ENCODE peak calls at places on chromosomes 13 and 19, in eight cellular contexts. One of them, this sample, is unnamed.

GRCh38 chr13:44040754-44041100 is 161.0 kb downstream of the LACC1 start:
- DNase-seq in Calu3: no peak
- DNase-seq in IMR-90: peak
- DNase-seq in stimulated activated CD4-positive, alpha-beta T cell treated with anti-CD3 and anti-CD28 coated beads, Interleukin-4, amount 100 ng/mL, for 24 hours: no peak
- DNase-seq in NCI-H1092: no peak
- DNase-seq in central memory CD4-positive, alpha-beta T cell: no peak
- DNase-seq in mucosa of descending colon: no peak
- DNase-seq in heart right ventricle: no peak
- DNase-seq in this sample: no peak

GRCh38 chr13:99980201-99981114 is 1.1 kb upstream of the ZIC2 start:
- DNase-seq in Calu3: peak
- DNase-seq in IMR-90: peak
- DNase-seq in stimulated activated CD4-positive, alpha-beta T cell treated with anti-CD3 and anti-CD28 coated beads, Interleukin-4, amount 100 ng/mL, for 24 hours: peak
- DNase-seq in NCI-H1092: peak
- DNase-seq in central memory CD4-positive, alpha-beta T cell: peak
- DNase-seq in mucosa of descending colon: peak
- DNase-seq in heart right ventricle: peak
- DNase-seq in this sample: peak

GRCh38 chr13:100440756-100441421 is 147.7 kb downstream of the GGACT start:
- DNase-seq in Calu3: no peak
- DNase-seq in IMR-90: peak
- DNase-seq in stimulated activated CD4-positive, alpha-beta T cell treated with anti-CD3 and anti-CD28 coated beads, Interleukin-4, amount 100 ng/mL, for 24 hours: no peak
- DNase-seq in NCI-H1092: no peak
- DNase-seq in central memory CD4-positive, alpha-beta T cell: no peak
- DNase-seq in mucosa of descending colon: no peak
- DNase-seq in heart right ventricle: no peak
- DNase-seq in this sample: no peak

GRCh38 chr13:51673165-51673564 is 88.9 kb downstream of the WDFY2 start:
- DNase-seq in Calu3: no peak
- DNase-seq in IMR-90: no peak
- DNase-seq in stimulated activated CD4-positive, alpha-beta T cell treated with anti-CD3 and anti-CD28 coated beads, Interleukin-4, amount 100 ng/mL, for 24 hours: no peak
- DNase-seq in NCI-H1092: no peak
- DNase-seq in central memory CD4-positive, alpha-beta T cell: no peak
- DNase-seq in mucosa of descending colon: no peak
- DNase-seq in heart right ventricle: no peak
- DNase-seq in this sample: no peak

GRCh38 chr13:75635101-75635620 is 969 bp upstream of the LMO7 start:
- DNase-seq in Calu3: no peak
- DNase-seq in IMR-90: no peak
- DNase-seq in stimulated activated CD4-positive, alpha-beta T cell treated with anti-CD3 and anti-CD28 coated beads, Interleukin-4, amount 100 ng/mL, for 24 hours: no peak
- DNase-seq in NCI-H1092: no peak
- DNase-seq in central memory CD4-positive, alpha-beta T cell: peak
- DNase-seq in mucosa of descending colon: peak
- DNase-seq in heart right ventricle: no peak
- DNase-seq in this sample: no peak

GRCh38 chr19:15101479-15102082 is 5.6 kb upstream of the SYDE1 start:
- DNase-seq in Calu3: peak
- DNase-seq in IMR-90: peak
- DNase-seq in stimulated activated CD4-positive, alpha-beta T cell treated with anti-CD3 and anti-CD28 coated beads, Interleukin-4, amount 100 ng/mL, for 24 hours: peak
- DNase-seq in NCI-H1092: no peak
- DNase-seq in central memory CD4-positive, alpha-beta T cell: peak
- DNase-seq in mucosa of descending colon: no peak
- DNase-seq in heart right ventricle: no peak
- DNase-seq in this sample: no peak

GRCh38 chr19:43820098-43820860 is 6.8 kb upstream of the ZNF283 start:
- DNase-seq in Calu3: peak
- DNase-seq in IMR-90: peak
- DNase-seq in stimulated activated CD4-positive, alpha-beta T cell treated with anti-CD3 and anti-CD28 coated beads, Interleukin-4, amount 100 ng/mL, for 24 hours: peak
- DNase-seq in NCI-H1092: no peak
- DNase-seq in central memory CD4-positive, alpha-beta T cell: peak
- DNase-seq in mucosa of descending colon: peak
- DNase-seq in heart right ventricle: peak
- DNase-seq in this sample: no peak

GRCh38 chr13:109447667-109448066 is 338.7 kb downstream of the IRS2 start:
- DNase-seq in Calu3: no peak
- DNase-seq in IMR-90: no peak
- DNase-seq in stimulated activated CD4-positive, alpha-beta T cell treated with anti-CD3 and anti-CD28 coated beads, Interleukin-4, amount 100 ng/mL, for 24 hours: no peak
- DNase-seq in NCI-H1092: no peak
- DNase-seq in central memory CD4-positive, alpha-beta T cell: no peak
- DNase-seq in mucosa of descending colon: no peak
- DNase-seq in heart right ventricle: no peak
- DNase-seq in this sample: no peak

GRCh38 chr13:51425410-51426042 is 27.3 kb downstream of the INTS6 start:
- DNase-seq in Calu3: no peak
- DNase-seq in IMR-90: peak
- DNase-seq in stimulated activated CD4-positive, alpha-beta T cell treated with anti-CD3 and anti-CD28 coated beads, Interleukin-4, amount 100 ng/mL, for 24 hours: no peak
- DNase-seq in NCI-H1092: no peak
- DNase-seq in central memory CD4-positive, alpha-beta T cell: no peak
- DNase-seq in mucosa of descending colon: no peak
- DNase-seq in heart right ventricle: no peak
- DNase-seq in this sample: no peak

GRCh38 chr19:16566161-16566560 is 6.1 kb downstream of the SLC35E1 start:
- DNase-seq in Calu3: no peak
- DNase-seq in IMR-90: no peak
- DNase-seq in stimulated activated CD4-positive, alpha-beta T cell treated with anti-CD3 and anti-CD28 coated beads, Interleukin-4, amount 100 ng/mL, for 24 hours: peak
- DNase-seq in NCI-H1092: no peak
- DNase-seq in central memory CD4-positive, alpha-beta T cell: peak
- DNase-seq in mucosa of descending colon: no peak
- DNase-seq in heart right ventricle: no peak
- DNase-seq in this sample: no peak

GRCh38 chr13:40192516-40193257 is 473.8 kb downstream of the FOXO1 start:
- DNase-seq in Calu3: no peak
- DNase-seq in IMR-90: no peak
- DNase-seq in stimulated activated CD4-positive, alpha-beta T cell treated with anti-CD3 and anti-CD28 coated beads, Interleukin-4, amount 100 ng/mL, for 24 hours: no peak
- DNase-seq in NCI-H1092: no peak
- DNase-seq in central memory CD4-positive, alpha-beta T cell: no peak
- DNase-seq in mucosa of descending colon: no peak
- DNase-seq in heart right ventricle: no peak
- DNase-seq in this sample: no peak

GRCh38 chr13:113044431-113045114 is 61.0 kb upstream of the F7 start:
- DNase-seq in Calu3: no peak
- DNase-seq in IMR-90: no peak
- DNase-seq in stimulated activated CD4-positive, alpha-beta T cell treated with anti-CD3 and anti-CD28 coated beads, Interleukin-4, amount 100 ng/mL, for 24 hours: no peak
- DNase-seq in NCI-H1092: no peak
- DNase-seq in central memory CD4-positive, alpha-beta T cell: no peak
- DNase-seq in mucosa of descending colon: no peak
- DNase-seq in heart right ventricle: peak
- DNase-seq in this sample: no peak

GRCh38 chr13:31043891-31044657 is 111.6 kb downstream of the TEX26 start:
- DNase-seq in Calu3: peak
- DNase-seq in IMR-90: peak
- DNase-seq in stimulated activated CD4-positive, alpha-beta T cell treated with anti-CD3 and anti-CD28 coated beads, Interleukin-4, amount 100 ng/mL, for 24 hours: peak
- DNase-seq in NCI-H1092: peak
- DNase-seq in central memory CD4-positive, alpha-beta T cell: peak
- DNase-seq in mucosa of descending colon: peak
- DNase-seq in heart right ventricle: peak
- DNase-seq in this sample: no peak

GRCh38 chr13:30807392-30807791 is 72.0 kb downstream of the ALOX5AP start:
- DNase-seq in Calu3: no peak
- DNase-seq in IMR-90: no peak
- DNase-seq in stimulated activated CD4-positive, alpha-beta T cell treated with anti-CD3 and anti-CD28 coated beads, Interleukin-4, amount 100 ng/mL, for 24 hours: no peak
- DNase-seq in NCI-H1092: no peak
- DNase-seq in central memory CD4-positive, alpha-beta T cell: no peak
- DNase-seq in mucosa of descending colon: no peak
- DNase-seq in heart right ventricle: no peak
- DNase-seq in this sample: no peak

GRCh38 chr13:21696865-21697448 is 26.1 kb downstream of the FGF9 start:
- DNase-seq in Calu3: no peak
- DNase-seq in IMR-90: no peak
- DNase-seq in stimulated activated CD4-positive, alpha-beta T cell treated with anti-CD3 and anti-CD28 coated beads, Interleukin-4, amount 100 ng/mL, for 24 hours: no peak
- DNase-seq in NCI-H1092: no peak
- DNase-seq in central memory CD4-positive, alpha-beta T cell: no peak
- DNase-seq in mucosa of descending colon: no peak
- DNase-seq in heart right ventricle: no peak
- DNase-seq in this sample: no peak

GRCh38 chr19:32876919-32877285 is 7.3 kb upstream of the SLC7A9 start:
- DNase-seq in Calu3: no peak
- DNase-seq in IMR-90: peak
- DNase-seq in stimulated activated CD4-positive, alpha-beta T cell treated with anti-CD3 and anti-CD28 coated beads, Interleukin-4, amount 100 ng/mL, for 24 hours: no peak
- DNase-seq in NCI-H1092: no peak
- DNase-seq in central memory CD4-positive, alpha-beta T cell: no peak
- DNase-seq in mucosa of descending colon: peak
- DNase-seq in heart right ventricle: no peak
- DNase-seq in this sample: no peak

GRCh38 chr13:112103971-112104872 is 37.3 kb downstream of the SOX1 start:
- DNase-seq in Calu3: no peak
- DNase-seq in IMR-90: no peak
- DNase-seq in stimulated activated CD4-positive, alpha-beta T cell treated with anti-CD3 and anti-CD28 coated beads, Interleukin-4, amount 100 ng/mL, for 24 hours: no peak
- DNase-seq in NCI-H1092: no peak
- DNase-seq in central memory CD4-positive, alpha-beta T cell: no peak
- DNase-seq in mucosa of descending colon: no peak
- DNase-seq in heart right ventricle: no peak
- DNase-seq in this sample: no peak

GRCh38 chr13:114100446-114101320 is 31.7 kb downstream of the RASA3 start:
- DNase-seq in Calu3: no peak
- DNase-seq in IMR-90: no peak
- DNase-seq in stimulated activated CD4-positive, alpha-beta T cell treated with anti-CD3 and anti-CD28 coated beads, Interleukin-4, amount 100 ng/mL, for 24 hours: no peak
- DNase-seq in NCI-H1092: no peak
- DNase-seq in central memory CD4-positive, alpha-beta T cell: no peak
- DNase-seq in mucosa of descending colon: peak
- DNase-seq in heart right ventricle: peak
- DNase-seq in this sample: no peak

GRCh38 chr19:45305007-45305406 is 17.7 kb downstream of the CKM start:
- DNase-seq in Calu3: no peak
- DNase-seq in IMR-90: no peak
- DNase-seq in stimulated activated CD4-positive, alpha-beta T cell treated with anti-CD3 and anti-CD28 coated beads, Interleukin-4, amount 100 ng/mL, for 24 hours: no peak
- DNase-seq in NCI-H1092: no peak
- DNase-seq in central memory CD4-positive, alpha-beta T cell: no peak
- DNase-seq in mucosa of descending colon: no peak
- DNase-seq in heart right ventricle: no peak
- DNase-seq in this sample: no peak

GRCh38 chr13:69654392-69654791 is 453.2 kb upstream of the ATXN8OS start:
- DNase-seq in Calu3: no peak
- DNase-seq in IMR-90: no peak
- DNase-seq in stimulated activated CD4-positive, alpha-beta T cell treated with anti-CD3 and anti-CD28 coated beads, Interleukin-4, amount 100 ng/mL, for 24 hours: no peak
- DNase-seq in NCI-H1092: no peak
- DNase-seq in central memory CD4-positive, alpha-beta T cell: no peak
- DNase-seq in mucosa of descending colon: no peak
- DNase-seq in heart right ventricle: no peak
- DNase-seq in this sample: no peak

GRCh38 chr19:11268783-11269267 is 6.5 kb upstream of the DOCK6 start:
- DNase-seq in Calu3: no peak
- DNase-seq in IMR-90: peak
- DNase-seq in stimulated activated CD4-positive, alpha-beta T cell treated with anti-CD3 and anti-CD28 coated beads, Interleukin-4, amount 100 ng/mL, for 24 hours: no peak
- DNase-seq in NCI-H1092: no peak
- DNase-seq in central memory CD4-positive, alpha-beta T cell: no peak
- DNase-seq in mucosa of descending colon: no peak
- DNase-seq in heart right ventricle: peak
- DNase-seq in this sample: no peak

GRCh38 chr13:103795892-103796478 is 729.8 kb upstream of the SLC10A2 start:
- DNase-seq in Calu3: no peak
- DNase-seq in IMR-90: no peak
- DNase-seq in stimulated activated CD4-positive, alpha-beta T cell treated with anti-CD3 and anti-CD28 coated beads, Interleukin-4, amount 100 ng/mL, for 24 hours: no peak
- DNase-seq in NCI-H1092: no peak
- DNase-seq in central memory CD4-positive, alpha-beta T cell: no peak
- DNase-seq in mucosa of descending colon: no peak
- DNase-seq in heart right ventricle: no peak
- DNase-seq in this sample: no peak

GRCh38 chr13:106297283-106297682 is 238.2 kb downstream of the EFNB2 start:
- DNase-seq in Calu3: no peak
- DNase-seq in IMR-90: no peak
- DNase-seq in stimulated activated CD4-positive, alpha-beta T cell treated with anti-CD3 and anti-CD28 coated beads, Interleukin-4, amount 100 ng/mL, for 24 hours: no peak
- DNase-seq in NCI-H1092: no peak
- DNase-seq in central memory CD4-positive, alpha-beta T cell: no peak
- DNase-seq in mucosa of descending colon: peak
- DNase-seq in heart right ventricle: no peak
- DNase-seq in this sample: no peak

GRCh38 chr19:38095411-38096308 is 128.4 kb downstream of the DPF1 start:
- DNase-seq in Calu3: peak
- DNase-seq in IMR-90: peak
- DNase-seq in stimulated activated CD4-positive, alpha-beta T cell treated with anti-CD3 and anti-CD28 coated beads, Interleukin-4, amount 100 ng/mL, for 24 hours: peak
- DNase-seq in NCI-H1092: peak
- DNase-seq in central memory CD4-positive, alpha-beta T cell: peak
- DNase-seq in mucosa of descending colon: peak
- DNase-seq in heart right ventricle: peak
- DNase-seq in this sample: no peak

This sample was measured in SIG-M5.